ENCODE peak calls at places on chromosomes 4 and X, in four cellular contexts. One of them, this sample, is unnamed.

GRCh38 chr4:113683143-113683542 is 78.4 kb downstream of the CAMK2D start:
- DNase-seq in H1: no peak
- DNase-seq in K562: no peak
- DNase-seq in HepG2: no peak
- DNase-seq in this sample: no peak

GRCh38 chrX:119990995-119991787 is 47.6 kb upstream of the NKAP start:
- DNase-seq in H1: peak
- DNase-seq in K562: no peak
- DNase-seq in HepG2: no peak
- DNase-seq in this sample: no peak

GRCh38 chr4:91914176-91914804 is 389.5 kb upstream of the GRID2 start:
- DNase-seq in H1: no peak
- DNase-seq in K562: no peak
- DNase-seq in HepG2: no peak
- DNase-seq in this sample: no peak

GRCh38 chr4:56425518-56425917 is 9.9 kb downstream of the PPAT start:
- DNase-seq in H1: no peak
- DNase-seq in K562: no peak
- DNase-seq in HepG2: no peak
- DNase-seq in this sample: no peak

GRCh38 chr4:140330311-140330900 is 43.0 kb upstream of the SCOC start:
- DNase-seq in H1: no peak
- DNase-seq in K562: no peak
- DNase-seq in HepG2: peak
- DNase-seq in this sample: peak

GRCh38 chrX:1354036-1355019 is 17.7 kb downstream of the IL3RA start:
- DNase-seq in H1: no peak
- DNase-seq in K562: no peak
- DNase-seq in HepG2: no peak
- DNase-seq in this sample: no peak

GRCh38 chrX:34716322-34716721 is 59.2 kb upstream of the TMEM47 start:
- DNase-seq in H1: no peak
- DNase-seq in K562: no peak
- DNase-seq in HepG2: no peak
- DNase-seq in this sample: peak

GRCh38 chrX:122113376-122113775 is 1066.0 kb downstream of the GLUD2 start:
- DNase-seq in H1: peak
- DNase-seq in K562: no peak
- DNase-seq in HepG2: no peak
- DNase-seq in this sample: no peak

GRCh38 chrX:41667631-41668030 is 21.1 kb upstream of the GPR34 start:
- DNase-seq in H1: no peak
- DNase-seq in K562: no peak
- DNase-seq in HepG2: no peak
- DNase-seq in this sample: no peak

GRCh38 chr4:125198916-125199315 is 115.8 kb upstream of the FAT4 start:
- DNase-seq in H1: no peak
- DNase-seq in K562: no peak
- DNase-seq in HepG2: no peak
- DNase-seq in this sample: no peak

GRCh38 chr4:6408263-6408662 is 64.2 kb downstream of the PPP2R2C start:
- DNase-seq in H1: no peak
- DNase-seq in K562: peak
- DNase-seq in HepG2: no peak
- DNase-seq in this sample: peak

GRCh38 chr4:101813604-101814003 is 23.1 kb downstream of the BANK1 start:
- DNase-seq in H1: no peak
- DNase-seq in K562: no peak
- DNase-seq in HepG2: no peak
- DNase-seq in this sample: no peak

GRCh38 chr4:48360285-48360965 is 19.1 kb downstream of the SLAIN2 start:
- DNase-seq in H1: no peak
- DNase-seq in K562: no peak
- DNase-seq in HepG2: no peak
- DNase-seq in this sample: no peak

GRCh38 chrX:19535481-19535880 is 20.2 kb upstream of the MAP3K15 start:
- DNase-seq in H1: no peak
- DNase-seq in K562: peak
- DNase-seq in HepG2: peak
- DNase-seq in this sample: peak

GRCh38 chr4:148481644-148482043 is 39.4 kb upstream of the NR3C2 start:
- DNase-seq in H1: no peak
- DNase-seq in K562: no peak
- DNase-seq in HepG2: no peak
- DNase-seq in this sample: no peak

GRCh38 chr4:138177278-138177968 is 64.7 kb downstream of the SLC7A11 start:
- DNase-seq in H1: no peak
- DNase-seq in K562: no peak
- DNase-seq in HepG2: no peak
- DNase-seq in this sample: no peak

GRCh38 chrX:29318051-29318450 is 730.8 kb downstream of the IL1RAPL1 start:
- DNase-seq in H1: no peak
- DNase-seq in K562: no peak
- DNase-seq in HepG2: no peak
- DNase-seq in this sample: no peak

DNA sequence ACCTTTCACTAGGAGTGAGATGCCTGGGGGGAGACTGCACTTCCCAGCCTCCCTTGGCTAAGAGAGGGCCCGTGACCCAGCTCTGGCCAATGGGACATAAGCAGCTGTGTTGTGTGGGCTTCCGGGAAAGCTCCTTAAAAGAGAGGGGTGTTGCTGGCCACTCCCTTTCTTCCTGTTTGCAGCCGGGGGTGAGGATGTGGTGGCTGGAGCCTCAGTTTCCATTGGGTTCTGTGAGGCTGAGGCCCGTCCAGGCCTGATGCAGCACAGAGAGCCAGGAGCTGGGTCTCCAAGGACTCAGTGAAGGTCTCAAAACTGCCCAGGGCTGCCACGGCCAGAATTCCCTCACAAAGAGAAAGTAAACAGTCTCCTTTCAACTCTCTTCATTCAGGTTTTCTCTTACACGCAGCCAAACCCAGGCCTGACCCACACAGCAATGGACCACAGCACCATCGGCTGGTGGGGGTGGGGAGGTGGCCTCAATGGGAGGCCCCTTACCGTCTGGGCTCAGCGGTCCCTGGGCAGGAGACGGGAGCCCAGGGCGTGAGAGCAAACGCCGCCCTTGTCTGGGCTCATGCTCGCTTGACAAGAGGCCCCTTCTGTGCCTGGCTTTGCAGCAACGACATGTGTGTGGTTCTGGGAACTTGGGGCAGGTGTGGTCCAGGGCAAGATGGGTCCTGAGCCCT is 6.6 kb downstream of the NKX1-1 start:
- DNase-seq in H1: no peak
- DNase-seq in K562: peak
- DNase-seq in HepG2: no peak
- DNase-seq in this sample: no peak
- TF ChIP-seq PHF8 in H1: no peak
- TF ChIP-seq PHF8 in K562: no peak
- TF ChIP-seq PHF8 in HepG2: no peak
- TF ChIP-seq PHF8 in this sample: no peak

GRCh38 chr4:957231-957580 is 16.2 kb downstream of the DGKQ start:
- DNase-seq in H1: no peak
- DNase-seq in K562: no peak
- DNase-seq in HepG2: no peak
- DNase-seq in this sample: no peak
- TF ChIP-seq PHF8 in H1: no peak
- TF ChIP-seq PHF8 in K562: no peak
- TF ChIP-seq PHF8 in HepG2: no peak
- TF ChIP-seq PHF8 in this sample: no peak

GRCh38 chrX:18426004-18426320 is 554 bp downstream of the CDKL5 start:
- DNase-seq in H1: no peak
- DNase-seq in K562: no peak
- DNase-seq in HepG2: no peak
- DNase-seq in this sample: no peak

GRCh38 chrX:18422886-18423285 is 2.5 kb upstream of the CDKL5 start:
- DNase-seq in H1: no peak
- DNase-seq in K562: no peak
- DNase-seq in HepG2: no peak
- DNase-seq in this sample: no peak

GRCh38 chrX:18424482-18425198 is 768 bp upstream of the CDKL5 start:
- DNase-seq in H1: no peak
- DNase-seq in K562: no peak
- DNase-seq in HepG2: no peak
- DNase-seq in this sample: peak

GRCh38 chrX:18425199-18426003 is at the start of gene CDKL5:
- DNase-seq in H1: peak
- DNase-seq in K562: peak
- DNase-seq in HepG2: peak
- DNase-seq in this sample: peak

GRCh38 chrX:18422325-18422724 is 3.1 kb upstream of the CDKL5 start:
- DNase-seq in H1: no peak
- DNase-seq in K562: no peak
- DNase-seq in HepG2: no peak
- DNase-seq in this sample: peak
- TF ChIP-seq PHF8 in H1: no peak
- TF ChIP-seq PHF8 in K562: no peak
- TF ChIP-seq PHF8 in HepG2: no peak
- TF ChIP-seq PHF8 in this sample: no peak

GRCh38 chr4:836781-837301 is 10.9 kb upstream of the CPLX1 start:
- DNase-seq in H1: no peak
- DNase-seq in K562: no peak
- DNase-seq in HepG2: peak
- DNase-seq in this sample: no peak

GRCh38 chr4:837772-838171 is 11.8 kb upstream of the CPLX1 start:
- DNase-seq in H1: no peak
- DNase-seq in K562: no peak
- DNase-seq in HepG2: no peak
- DNase-seq in this sample: no peak

GRCh38 chr4:835148-836002 is 9.4 kb upstream of the CPLX1 start:
- DNase-seq in H1: no peak
- DNase-seq in K562: no peak
- DNase-seq in HepG2: peak
- DNase-seq in this sample: no peak

GRCh38 chr4:834368-835147 is 8.6 kb upstream of the CPLX1 start:
- DNase-seq in H1: no peak
- DNase-seq in K562: no peak
- DNase-seq in HepG2: no peak
- DNase-seq in this sample: no peak

GRCh38 chr4:836003-836511 is 10.1 kb upstream of the CPLX1 start:
- DNase-seq in H1: no peak
- DNase-seq in K562: no peak
- DNase-seq in HepG2: no peak
- DNase-seq in this sample: no peak
- TF ChIP-seq PHF8 in H1: no peak
- TF ChIP-seq PHF8 in K562: no peak
- TF ChIP-seq PHF8 in HepG2: no peak
- TF ChIP-seq PHF8 in this sample: no peak

This sample was measured in A549.